ENCODE peak calls at places on chromosomes 1 and 21, in seven cellular contexts. J, K, N, Q, P, I and C are unnamed samples.

GRCh38 chr1:98817830-98818229 is 156.3 kb downstream of the SNX7 start:
- DNase-seq in I (no peak), K (no peak), N (no peak), P (no peak), J (no peak), Q (no peak), C (no peak)

GRCh38 chr1:60255565-60255964 is 182.0 kb upstream of the C1orf87 start:
- DNase-seq in K (no peak), I (peak; percentile 1), N (no peak), P (no peak), Q (no peak), J (no peak), C (no peak)

GRCh38 chr1:63949965-63950364 is 176.1 kb downstream of the ROR1 start:
- DNase-seq in K (no peak), J (no peak), P (no peak), I (no peak), N (peak; percentile 59), Q (peak; percentile 22), C (no peak)

GRCh38 chr1:90402893-90403849 is 313.9 kb downstream of the BARHL2 start:
- DNase-seq in J (no peak), I (peak; percentile 95), Q (peak; percentile 67), N (no peak), K (peak; percentile 94), P (no peak), C (peak; percentile 32)

GRCh38 chr1:54142146-54142900 is 10.5 kb downstream of the CDCP2 start:
- DNase-seq in Q (no peak), P (no peak), N (no peak), J (no peak), K (no peak), I (no peak), C (no peak)

GRCh38 chr1:8667869-8668595 is 149.4 kb downstream of the RERE start:
- DNase-seq in I (peak; percentile 45), K (no peak), N (peak; percentile 40), J (no peak), P (no peak), Q (no peak), C (no peak)

GRCh38 chr1:158999301-159000069 is 10.2 kb upstream of the IFI16 start:
- DNase-seq in K (no peak), N (peak; percentile 96), I (peak; percentile 88), Q (peak; percentile 95), P (peak; percentile 66), J (peak; percentile 64), C (peak; percentile 93)

GRCh38 chr1:207883104-207883651 is 27.7 kb downstream of the CD34 start:
- DNase-seq in J (no peak), I (no peak), N (no peak), K (no peak), P (no peak), Q (no peak), C (no peak)

GRCh38 chr1:89085781-89086180 is 20.8 kb upstream of the GBP1 start:
- DNase-seq in P (no peak), I (peak; percentile 56), J (no peak), N (no peak), K (peak; percentile 40), Q (no peak), C (no peak)

GRCh38 chr1:39822146-39822545 is 33.5 kb upstream of the BMP8B start:
- DNase-seq in J (no peak), P (no peak), Q (no peak), N (no peak), I (no peak), K (no peak), C (no peak)

GRCh38 chr1:173048629-173049326 is 2.0 kb downstream of the TNFSF18 start:
- DNase-seq in J (no peak), N (no peak), Q (no peak), K (no peak), I (peak; percentile 69), P (no peak), C (no peak)

GRCh38 chr1:160705176-160705745 is 6.4 kb downstream of the CD48 start:
- DNase-seq in Q (no peak), N (no peak), P (no peak), J (no peak), I (no peak), K (no peak), C (no peak)

GRCh38 chr1:225548140-225548857 is 104.6 kb downstream of the ENAH start:
- DNase-seq in Q (no peak), J (no peak), N (no peak), P (no peak), K (no peak), I (peak; percentile 55), C (no peak)

GRCh38 chr1:42730988-42731387 is 9.0 kb downstream of the CLDN19 start:
- DNase-seq in Q (no peak), N (no peak), K (peak; percentile 64), P (peak; percentile 58), I (no peak), J (no peak), C (no peak)

GRCh38 chr1:85580046-85580411 is 532 bp upstream of the CCN1 start:
- DNase-seq in Q (peak; percentile 59), P (peak; percentile 56), N (peak; percentile 61), J (no peak), I (peak; percentile 83), K (no peak), C (no peak)

GRCh38 chr1:159924025-159924790 is 1.1 kb downstream of the TAGLN2 start:
- DNase-seq in Q (peak; percentile 86), J (peak; percentile 94), K (peak; percentile 55), I (peak; percentile 89), P (no peak), N (peak; percentile 93), C (peak; percentile 98)

GRCh38 chr1:6859415-6860343 is 74.4 kb downstream of the CAMTA1 start:
- DNase-seq in N (peak; percentile 20), Q (no peak), I (peak; percentile 99), P (no peak), J (no peak), K (peak; percentile 73), C (no peak)

GRCh38 chr1:202225131-202225530 is 31.5 kb downstream of the LGR6 start:
- DNase-seq in N (no peak), P (no peak), K (no peak), J (no peak), I (no peak), Q (no peak), C (no peak)

GRCh38 chr1:202405928-202406327 is 57.4 kb downstream of the PPP1R12B start:
- DNase-seq in J (no peak), I (no peak), P (no peak), N (no peak), Q (no peak), K (no peak), C (peak; percentile 15)

GRCh38 chr1:156905176-156905575 is 11.7 kb downstream of the PEAR1 start:
- DNase-seq in K (no peak), I (no peak), Q (no peak), J (peak; percentile 59), P (no peak), N (no peak), C (no peak)

GRCh38 chr1:89603651-89604413 is 29.1 kb upstream of the LRRC8C start:
- DNase-seq in I (peak; percentile 62), J (no peak), N (no peak), P (no peak), Q (no peak), K (no peak), C (no peak)

GRCh38 chr1:3530931-3531818 is 76.7 kb downstream of the ARHGEF16 start:
- DNase-seq in J (peak; percentile 87), N (peak; percentile 74), Q (peak; percentile 78), I (peak; percentile 19), K (peak; percentile 61), P (peak; percentile 83), C (peak; percentile 79)

GRCh38 chr1:227378183-227378582 is 59.9 kb upstream of the CDC42BPA start:
- DNase-seq in Q (no peak), N (no peak), K (no peak), P (no peak), J (no peak), I (no peak), C (no peak)

GRCh38 chr1:186494832-186495271 is 33.9 kb upstream of the PDC start:
- DNase-seq in I (no peak), K (no peak), Q (no peak), J (no peak), N (no peak), P (no peak), C (no peak)

GRCh38 chr1:211259596-211260126 is 495 bp downstream of the RCOR3 start:
- DNase-seq in K (no peak), N (peak; percentile 70), Q (peak; percentile 38), P (no peak), I (no peak), J (peak; percentile 77), C (peak; percentile 90)

GRCh38 chr1:29516063-29516820 is 279.9 kb downstream of the PTPRU start:
- DNase-seq in I (no peak), K (no peak), P (no peak), Q (no peak), J (no peak), N (no peak), C (no peak)

GRCh38 chr1:180734366-180734765 is 102.5 kb downstream of the XPR1 start:
- DNase-seq in P (no peak), J (no peak), N (no peak), K (no peak), Q (no peak), I (no peak), C (no peak)

GRCh38 chr1:5111581-5111980 is 457.2 kb downstream of the AJAP1 start:
- DNase-seq in J (no peak), Q (no peak), N (no peak), K (no peak), I (no peak), P (no peak), C (no peak)
- H3K4me3 ChIP-seq in J (no peak overlapping the region), Q (no peak overlapping the region), N (no peak overlapping the region), K (no peak overlapping the region), I (no peak overlapping the region), P (no peak overlapping the region), C (no peak overlapping the region)

GRCh38 chr1:77888071-77888428 is 374 bp upstream of the NEXN start:
- DNase-seq in I (peak; percentile 74), P (no peak), N (no peak), Q (no peak), K (no peak), J (no peak), C (no peak)
- TF ChIP-seq CTCF in I (no peak), P (no peak), N (no peak), Q (no peak), K (no peak), J (no peak), C (no peak)

GRCh38 chr1:68174173-68175113 is 57.9 kb downstream of the WLS start:
- DNase-seq in I (peak; percentile 98), K (peak; percentile 22), P (no peak), N (peak; percentile 69), J (no peak), Q (peak; percentile 78), C (no peak)
- TF ChIP-seq POLR2A in I (no peak), K (no peak), P (no peak), N (no peak), J (no peak), Q (no peak), C (no peak)

DNA sequence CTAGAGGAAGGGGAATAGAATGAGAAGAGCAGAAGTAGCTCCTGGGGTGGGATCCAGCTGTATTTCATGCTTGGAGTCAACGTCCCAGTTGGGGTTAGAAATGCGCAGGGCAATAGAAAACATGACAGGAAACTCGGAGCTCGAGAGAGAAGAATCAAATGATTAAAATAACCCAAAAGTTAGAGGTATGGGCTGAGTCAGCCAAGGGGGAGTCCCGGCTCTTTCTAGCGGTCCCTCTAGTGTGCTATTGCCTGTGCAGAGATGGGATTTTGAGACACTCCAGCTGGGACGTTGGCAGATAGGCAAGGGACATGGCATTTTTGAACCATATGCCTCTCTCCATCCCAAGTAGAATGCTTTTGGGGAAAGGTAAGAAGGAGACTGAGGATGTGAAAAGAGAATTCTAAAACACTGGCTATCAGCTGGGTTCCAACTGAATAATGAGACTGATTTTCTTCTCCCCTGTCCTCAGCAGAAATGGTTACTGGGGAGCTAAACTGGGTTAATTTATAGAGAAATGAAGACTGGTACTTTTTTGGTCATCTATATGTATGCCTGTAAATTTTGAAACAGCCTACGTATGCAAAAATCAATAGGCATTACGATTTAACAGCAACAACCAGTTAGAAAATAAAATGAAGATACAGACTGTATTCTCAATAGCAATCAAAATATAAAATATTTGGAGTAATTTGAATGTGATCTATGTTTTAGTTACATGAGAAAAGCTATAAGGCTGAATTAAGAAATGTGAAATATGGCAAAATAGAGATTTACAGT is 7.0 kb upstream of the VPS26C start:
- DNase-seq in Q (no peak), P (no peak), I (no peak), J (no peak), N (no peak), K (no peak), C (no peak)
- H3K4me3 ChIP-seq in Q (no peak overlapping the region), P (peak overlapping the region; percentile 39), I (no peak overlapping the region), J (no peak overlapping the region), N (no peak overlapping the region), K (no peak overlapping the region), C (no peak overlapping the region)